ENCODE peak calls at places on chromosomes 7 and 10, in eight cellular contexts. T, O, U, E, K, Z, P and A are unnamed samples.

GRCh38 chr10:89633484-89633883 is 11.6 kb downstream of the PANK1 start:
- DNase-seq in T (no peak), O (no peak), U (no peak), E (no peak), K (peak; percentile 28), Z (no peak), P (no peak), A (no peak)

GRCh38 chr10:48885376-48885775 is 54.3 kb downstream of the LRRC18 start:
- DNase-seq in T (no peak), O (no peak), U (no peak), E (no peak), K (no peak), Z (no peak), P (no peak), A (no peak)

GRCh38 chr10:22252286-22252800 is 34.5 kb upstream of the EBLN1 start:
- DNase-seq in T (peak; percentile 23), O (peak; percentile 29), U (peak; percentile 20), E (peak; percentile 15), K (no peak), Z (peak; percentile 41), P (peak; percentile 79), A (no peak)

GRCh38 chr10:1638889-1639418 is 98.4 kb downstream of the ADARB2 start:
- DNase-seq in T (no peak), O (no peak), U (no peak), E (no peak), K (no peak), Z (no peak), P (no peak), A (no peak)

GRCh38 chr7:20602306-20602705 is 13.2 kb upstream of the ABCB5 start:
- DNase-seq in T (no peak), O (no peak), U (no peak), E (no peak), K (no peak), Z (no peak), P (no peak), A (no peak)

GRCh38 chr7:116710764-116711452 is 38.9 kb downstream of the MET start:
- DNase-seq in T (no peak), O (no peak), U (no peak), E (no peak), K (no peak), Z (no peak), P (no peak), A (no peak)

GRCh38 chr10:71981024-71981867 is 17.1 kb downstream of the CHST3 start:
- DNase-seq in T (no peak), O (no peak), U (no peak), E (no peak), K (no peak), Z (no peak), P (no peak), A (no peak)

GRCh38 chr10:10872035-10872673 is 145.5 kb upstream of the CELF2 start:
- DNase-seq in T (no peak), O (no peak), U (no peak), E (no peak), K (peak; percentile 96), Z (no peak), P (no peak), A (no peak)

GRCh38 chr10:89481662-89482061 is 53.7 kb downstream of the SLC16A12 start:
- DNase-seq in T (no peak), O (no peak), U (no peak), E (no peak), K (peak; percentile 85), Z (no peak), P (no peak), A (no peak)

GRCh38 chr10:126569513-126570447 is 100.7 kb downstream of the C10orf90 start:
- DNase-seq in T (no peak), O (no peak), U (no peak), E (no peak), K (no peak), Z (no peak), P (no peak), A (no peak)

GRCh38 chr7:132428247-132428919 is 147.9 kb downstream of the PLXNA4 start:
- DNase-seq in T (no peak), O (no peak), U (no peak), E (no peak), K (no peak), Z (no peak), P (no peak), A (no peak)

GRCh38 chr7:130959743-130960207 is 225.8 kb upstream of the KLF14 start:
- DNase-seq in T (peak; percentile 34), O (no peak), U (no peak), E (no peak), K (peak; percentile 72), Z (no peak), P (peak; percentile 57), A (no peak)

GRCh38 chr7:16804674-16805439 is at the start of gene AGR2:
- DNase-seq in T (no peak), O (no peak), U (peak; percentile 86), E (no peak), K (no peak), Z (no peak), P (no peak), A (no peak)

GRCh38 chr7:150852371-150852905 is at the start of gene AOC1:
- DNase-seq in T (no peak), O (no peak), U (no peak), E (no peak), K (no peak), Z (no peak), P (no peak), A (no peak)

GRCh38 chr10:119371704-119372663 is 164.6 kb downstream of the GRK5 start:
- DNase-seq in T (no peak), O (no peak), U (no peak), E (no peak), K (no peak), Z (no peak), P (no peak), A (no peak)

GRCh38 chr7:137986252-137987010 is 15.5 kb downstream of the CREB3L2 start:
- DNase-seq in T (no peak), O (no peak), U (no peak), E (no peak), K (peak; percentile 94), Z (no peak), P (no peak), A (no peak)

GRCh38 chr7:148650232-148650858 is 48.4 kb upstream of the CUL1 start:
- DNase-seq in T (no peak), O (no peak), U (no peak), E (no peak), K (peak; percentile 70), Z (no peak), P (no peak), A (no peak)

GRCh38 chr7:27113991-27114866 is 11.7 kb upstream of the HOXA2 start:
- DNase-seq in T (no peak), O (no peak), U (no peak), E (no peak), K (peak; percentile 93), Z (no peak), P (no peak), A (no peak)

GRCh38 chr10:24723386-24723787 is 300 bp downstream of the ARHGAP21 start:
- DNase-seq in T (peak; percentile 9), O (no peak), U (peak; percentile 16), E (peak; percentile 22), K (peak; percentile 24), Z (no peak), P (peak; percentile 42), A (no peak)

GRCh38 chr7:129332354-129333056 is 101.7 kb upstream of the STRIP2 start:
- DNase-seq in T (no peak), O (no peak), U (no peak), E (no peak), K (peak; percentile 59), Z (no peak), P (no peak), A (no peak)

GRCh38 chr7:152459724-152460251 is 24.0 kb upstream of the KMT2C start:
- DNase-seq in T (no peak), O (no peak), U (peak; percentile 32), E (no peak), K (peak; percentile 14), Z (no peak), P (no peak), A (no peak)

GRCh38 chr10:124526621-124527267 is 65.1 kb downstream of the LHPP start:
- DNase-seq in T (no peak), O (no peak), U (no peak), E (no peak), K (no peak), Z (no peak), P (no peak), A (no peak)

GRCh38 chr7:116569737-116570136 is 44.9 kb downstream of the CAV1 start:
- DNase-seq in T (no peak), O (no peak), U (no peak), E (no peak), K (peak; percentile 86), Z (no peak), P (no peak), A (no peak)

GRCh38 chr7:84105582-84105981 is 89.0 kb downstream of the SEMA3A start:
- DNase-seq in T (no peak), O (no peak), U (no peak), E (no peak), K (no peak), Z (no peak), P (no peak), A (no peak)

GRCh38 chr7:105787071-105787470 is 89.3 kb downstream of the ATXN7L1 start:
- DNase-seq in T (no peak), O (no peak), U (no peak), E (no peak), K (no peak), Z (no peak), P (no peak), A (no peak)

GRCh38 chr10:96642973-96643372 is 56.2 kb upstream of the TM9SF3 start:
- DNase-seq in T (peak; percentile 23), O (peak; percentile 7), U (peak; percentile 85), E (peak; percentile 13), K (peak; percentile 11), Z (peak; percentile 22), P (peak; percentile 68), A (peak; percentile 54)

GRCh38 chr7:114977277-114977676 is 55.4 kb downstream of the MDFIC start:
- DNase-seq in T (no peak), O (no peak), U (no peak), E (no peak), K (no peak), Z (no peak), P (no peak), A (no peak)

GRCh38 chr7:81956520-81956919 is 186.7 kb upstream of the HGF start:
- DNase-seq in T (no peak), O (no peak), U (no peak), E (no peak), K (no peak), Z (no peak), P (no peak), A (no peak)

GRCh38 chr10:91220954-91221696 is 662 bp downstream of the PCGF5 start:
- DNase-seq in T (peak; percentile 8), O (no peak), U (peak; percentile 16), E (peak; percentile 22), K (no peak), Z (peak; percentile 10), P (no peak), A (no peak)

GRCh38 chr7:9091282-9091681 is 657.9 kb downstream of the NXPH1 start:
- DNase-seq in T (no peak), O (no peak), U (no peak), E (no peak), K (no peak), Z (no peak), P (no peak), A (no peak)

GRCh38 chr10:26696786-26697162 is 727 bp upstream of the PDSS1 start:
- DNase-seq in T (no peak), O (no peak), U (no peak), E (no peak), K (peak; percentile 3), Z (no peak), P (no peak), A (no peak)

GRCh38 chr7:82625377-82625776 is 181.8 kb upstream of the CACNA2D1 start:
- DNase-seq in T (no peak), O (no peak), U (no peak), E (no peak), K (no peak), Z (no peak), P (no peak), A (no peak)